ENCODE peak calls at places on chromosome 2, in four cellular contexts. One of them, this sample, is unnamed.

GRCh38 chr2:235286624-235287368 is 207.0 kb upstream of the AGAP1 start:
- DNase-seq in DMS153: no peak
- DNase-seq in stimulated activated CD8-positive, alpha-beta memory T cell treated with anti-CD3 and anti-CD28 coated beads, Interleukin-4, amount 100 ng/mL, for 1 hour: no peak
- DNase-seq in stimulated activated CD4-positive, alpha-beta T cell treated with anti-CD3 and anti-CD28 coated beads, Interleukin-15, amount 100 ng/mL, for 24 hours: no peak
- DNase-seq in this sample: no peak

GRCh38 chr2:174931724-174932123 is 73.5 kb downstream of the CHN1 start:
- DNase-seq in DMS153: no peak
- DNase-seq in stimulated activated CD8-positive, alpha-beta memory T cell treated with anti-CD3 and anti-CD28 coated beads, Interleukin-4, amount 100 ng/mL, for 1 hour: no peak
- DNase-seq in stimulated activated CD4-positive, alpha-beta T cell treated with anti-CD3 and anti-CD28 coated beads, Interleukin-15, amount 100 ng/mL, for 24 hours: no peak
- DNase-seq in this sample: no peak

GRCh38 chr2:43170733-43171101 is 55.7 kb downstream of the ZFP36L2 start:
- DNase-seq in DMS153: no peak
- DNase-seq in stimulated activated CD8-positive, alpha-beta memory T cell treated with anti-CD3 and anti-CD28 coated beads, Interleukin-4, amount 100 ng/mL, for 1 hour: no peak
- DNase-seq in stimulated activated CD4-positive, alpha-beta T cell treated with anti-CD3 and anti-CD28 coated beads, Interleukin-15, amount 100 ng/mL, for 24 hours: peak
- DNase-seq in this sample: no peak

GRCh38 chr2:71681626-71682025 is 228.3 kb downstream of the DYSF start:
- DNase-seq in DMS153: no peak
- DNase-seq in stimulated activated CD8-positive, alpha-beta memory T cell treated with anti-CD3 and anti-CD28 coated beads, Interleukin-4, amount 100 ng/mL, for 1 hour: no peak
- DNase-seq in stimulated activated CD4-positive, alpha-beta T cell treated with anti-CD3 and anti-CD28 coated beads, Interleukin-15, amount 100 ng/mL, for 24 hours: no peak
- DNase-seq in this sample: no peak

GRCh38 chr2:40285391-40285790 is 166.5 kb downstream of the SLC8A1 start:
- DNase-seq in DMS153: no peak
- DNase-seq in stimulated activated CD8-positive, alpha-beta memory T cell treated with anti-CD3 and anti-CD28 coated beads, Interleukin-4, amount 100 ng/mL, for 1 hour: no peak
- DNase-seq in stimulated activated CD4-positive, alpha-beta T cell treated with anti-CD3 and anti-CD28 coated beads, Interleukin-15, amount 100 ng/mL, for 24 hours: no peak
- DNase-seq in this sample: no peak

GRCh38 chr2:64222351-64222750 is 78.1 kb upstream of the PELI1 start:
- DNase-seq in DMS153: no peak
- DNase-seq in stimulated activated CD8-positive, alpha-beta memory T cell treated with anti-CD3 and anti-CD28 coated beads, Interleukin-4, amount 100 ng/mL, for 1 hour: no peak
- DNase-seq in stimulated activated CD4-positive, alpha-beta T cell treated with anti-CD3 and anti-CD28 coated beads, Interleukin-15, amount 100 ng/mL, for 24 hours: no peak
- DNase-seq in this sample: peak

GRCh38 chr2:43986600-43986999 is 9.2 kb downstream of the LRPPRC start:
- DNase-seq in DMS153: no peak
- DNase-seq in stimulated activated CD8-positive, alpha-beta memory T cell treated with anti-CD3 and anti-CD28 coated beads, Interleukin-4, amount 100 ng/mL, for 1 hour: no peak
- DNase-seq in stimulated activated CD4-positive, alpha-beta T cell treated with anti-CD3 and anti-CD28 coated beads, Interleukin-15, amount 100 ng/mL, for 24 hours: no peak
- DNase-seq in this sample: no peak

GRCh38 chr2:71935291-71935848 is 212.3 kb downstream of the CYP26B1 start:
- DNase-seq in DMS153: no peak
- DNase-seq in stimulated activated CD8-positive, alpha-beta memory T cell treated with anti-CD3 and anti-CD28 coated beads, Interleukin-4, amount 100 ng/mL, for 1 hour: no peak
- DNase-seq in stimulated activated CD4-positive, alpha-beta T cell treated with anti-CD3 and anti-CD28 coated beads, Interleukin-15, amount 100 ng/mL, for 24 hours: no peak
- DNase-seq in this sample: no peak

GRCh38 chr2:17227856-17228255 is 290.4 kb downstream of the RAD51AP2 start:
- DNase-seq in DMS153: no peak
- DNase-seq in stimulated activated CD8-positive, alpha-beta memory T cell treated with anti-CD3 and anti-CD28 coated beads, Interleukin-4, amount 100 ng/mL, for 1 hour: no peak
- DNase-seq in stimulated activated CD4-positive, alpha-beta T cell treated with anti-CD3 and anti-CD28 coated beads, Interleukin-15, amount 100 ng/mL, for 24 hours: no peak
- DNase-seq in this sample: no peak

GRCh38 chr2:202164409-202164808 is 74.0 kb downstream of the SUMO1 start:
- DNase-seq in DMS153: no peak
- DNase-seq in stimulated activated CD8-positive, alpha-beta memory T cell treated with anti-CD3 and anti-CD28 coated beads, Interleukin-4, amount 100 ng/mL, for 1 hour: no peak
- DNase-seq in stimulated activated CD4-positive, alpha-beta T cell treated with anti-CD3 and anti-CD28 coated beads, Interleukin-15, amount 100 ng/mL, for 24 hours: no peak
- DNase-seq in this sample: no peak